ENCODE peak calls at places on chromosome 7, in seven cellular contexts. One of them, this sample, is unnamed.

GRCh38 chr7:129635300-129636029 is 23.9 kb downstream of the NRF1 start:
- DNase-seq in mucosa of gallbladder: peak
- DNase-seq in non-pigmented ciliary epithelial cell: peak
- DNase-seq in D341Med: peak
- DNase-seq in ovary: peak
- DNase-seq in activated CD4-positive, alpha-beta T cell treated with anti-CD3 and anti-CD28 coated beads for 24 hours: peak
- DNase-seq in stimulated activated CD4-positive, alpha-beta T cell treated with anti-CD3 and anti-CD28 coated beads, Interleukin-2, amount 100 ng/mL, for 48 hours: peak
- DNase-seq in this sample: peak

GRCh38 chr7:107208046-107208458 is 39.2 kb downstream of the HBP1 start:
- DNase-seq in mucosa of gallbladder: no peak
- DNase-seq in non-pigmented ciliary epithelial cell: no peak
- DNase-seq in D341Med: no peak
- DNase-seq in ovary: no peak
- DNase-seq in activated CD4-positive, alpha-beta T cell treated with anti-CD3 and anti-CD28 coated beads for 24 hours: no peak
- DNase-seq in stimulated activated CD4-positive, alpha-beta T cell treated with anti-CD3 and anti-CD28 coated beads, Interleukin-2, amount 100 ng/mL, for 48 hours: no peak
- DNase-seq in this sample: no peak

GRCh38 chr7:65448824-65449504 is 75.3 kb downstream of the ZNF92 start:
- DNase-seq in mucosa of gallbladder: no peak
- DNase-seq in non-pigmented ciliary epithelial cell: peak
- DNase-seq in D341Med: no peak
- DNase-seq in ovary: no peak
- DNase-seq in activated CD4-positive, alpha-beta T cell treated with anti-CD3 and anti-CD28 coated beads for 24 hours: no peak
- DNase-seq in stimulated activated CD4-positive, alpha-beta T cell treated with anti-CD3 and anti-CD28 coated beads, Interleukin-2, amount 100 ng/mL, for 48 hours: no peak
- DNase-seq in this sample: no peak

GRCh38 chr7:99035723-99036530 is 108.0 kb downstream of the SMURF1 start:
- DNase-seq in mucosa of gallbladder: no peak
- DNase-seq in non-pigmented ciliary epithelial cell: no peak
- DNase-seq in D341Med: no peak
- DNase-seq in ovary: no peak
- DNase-seq in activated CD4-positive, alpha-beta T cell treated with anti-CD3 and anti-CD28 coated beads for 24 hours: no peak
- DNase-seq in stimulated activated CD4-positive, alpha-beta T cell treated with anti-CD3 and anti-CD28 coated beads, Interleukin-2, amount 100 ng/mL, for 48 hours: no peak
- DNase-seq in this sample: no peak

GRCh38 chr7:152383341-152384234 is 52.2 kb downstream of the KMT2C start:
- DNase-seq in mucosa of gallbladder: no peak
- DNase-seq in non-pigmented ciliary epithelial cell: peak
- DNase-seq in D341Med: no peak
- DNase-seq in ovary: no peak
- DNase-seq in activated CD4-positive, alpha-beta T cell treated with anti-CD3 and anti-CD28 coated beads for 24 hours: no peak
- DNase-seq in stimulated activated CD4-positive, alpha-beta T cell treated with anti-CD3 and anti-CD28 coated beads, Interleukin-2, amount 100 ng/mL, for 48 hours: no peak
- DNase-seq in this sample: no peak

GRCh38 chr7:1990001-1990670 is 242.6 kb downstream of the MAD1L1 start:
- DNase-seq in mucosa of gallbladder: no peak
- DNase-seq in non-pigmented ciliary epithelial cell: no peak
- DNase-seq in D341Med: no peak
- DNase-seq in ovary: no peak
- DNase-seq in activated CD4-positive, alpha-beta T cell treated with anti-CD3 and anti-CD28 coated beads for 24 hours: no peak
- DNase-seq in stimulated activated CD4-positive, alpha-beta T cell treated with anti-CD3 and anti-CD28 coated beads, Interleukin-2, amount 100 ng/mL, for 48 hours: no peak
- DNase-seq in this sample: no peak

GRCh38 chr7:44189286-44189992 is at the start of gene GCK:
- DNase-seq in mucosa of gallbladder: no peak
- DNase-seq in non-pigmented ciliary epithelial cell: no peak
- DNase-seq in D341Med: no peak
- DNase-seq in ovary: no peak
- DNase-seq in activated CD4-positive, alpha-beta T cell treated with anti-CD3 and anti-CD28 coated beads for 24 hours: no peak
- DNase-seq in stimulated activated CD4-positive, alpha-beta T cell treated with anti-CD3 and anti-CD28 coated beads, Interleukin-2, amount 100 ng/mL, for 48 hours: no peak
- DNase-seq in this sample: no peak

GRCh38 chr7:8217200-8218068 is 44.5 kb downstream of the ICA1 start:
- DNase-seq in mucosa of gallbladder: no peak
- DNase-seq in non-pigmented ciliary epithelial cell: peak
- DNase-seq in D341Med: peak
- DNase-seq in ovary: no peak
- DNase-seq in activated CD4-positive, alpha-beta T cell treated with anti-CD3 and anti-CD28 coated beads for 24 hours: peak
- DNase-seq in stimulated activated CD4-positive, alpha-beta T cell treated with anti-CD3 and anti-CD28 coated beads, Interleukin-2, amount 100 ng/mL, for 48 hours: peak
- DNase-seq in this sample: peak

GRCh38 chr7:78716876-78717275 is 736.6 kb downstream of the MAGI2 start:
- DNase-seq in mucosa of gallbladder: no peak
- DNase-seq in non-pigmented ciliary epithelial cell: no peak
- DNase-seq in D341Med: no peak
- DNase-seq in ovary: no peak
- DNase-seq in activated CD4-positive, alpha-beta T cell treated with anti-CD3 and anti-CD28 coated beads for 24 hours: no peak
- DNase-seq in stimulated activated CD4-positive, alpha-beta T cell treated with anti-CD3 and anti-CD28 coated beads, Interleukin-2, amount 100 ng/mL, for 48 hours: no peak
- DNase-seq in this sample: no peak

GRCh38 chr7:44100458-44101303 is 3.5 kb upstream of the AEBP1 start:
- DNase-seq in mucosa of gallbladder: no peak
- DNase-seq in non-pigmented ciliary epithelial cell: no peak
- DNase-seq in D341Med: no peak
- DNase-seq in ovary: peak
- DNase-seq in activated CD4-positive, alpha-beta T cell treated with anti-CD3 and anti-CD28 coated beads for 24 hours: no peak
- DNase-seq in stimulated activated CD4-positive, alpha-beta T cell treated with anti-CD3 and anti-CD28 coated beads, Interleukin-2, amount 100 ng/mL, for 48 hours: no peak
- DNase-seq in this sample: no peak

GRCh38 chr7:48168159-48168558 is 3.1 kb upstream of the ABCA13 start:
- DNase-seq in mucosa of gallbladder: no peak
- DNase-seq in non-pigmented ciliary epithelial cell: peak
- DNase-seq in D341Med: no peak
- DNase-seq in ovary: no peak
- DNase-seq in activated CD4-positive, alpha-beta T cell treated with anti-CD3 and anti-CD28 coated beads for 24 hours: no peak
- DNase-seq in stimulated activated CD4-positive, alpha-beta T cell treated with anti-CD3 and anti-CD28 coated beads, Interleukin-2, amount 100 ng/mL, for 48 hours: no peak
- DNase-seq in this sample: no peak

GRCh38 chr7:132609906-132610520 is 33.7 kb upstream of the PLXNA4 start:
- DNase-seq in mucosa of gallbladder: no peak
- DNase-seq in non-pigmented ciliary epithelial cell: no peak
- DNase-seq in D341Med: no peak
- DNase-seq in ovary: no peak
- DNase-seq in activated CD4-positive, alpha-beta T cell treated with anti-CD3 and anti-CD28 coated beads for 24 hours: no peak
- DNase-seq in stimulated activated CD4-positive, alpha-beta T cell treated with anti-CD3 and anti-CD28 coated beads, Interleukin-2, amount 100 ng/mL, for 48 hours: no peak
- DNase-seq in this sample: no peak

GRCh38 chr7:102111758-102112119 is 174.9 kb upstream of the SH2B2 start:
- DNase-seq in mucosa of gallbladder: no peak
- DNase-seq in non-pigmented ciliary epithelial cell: no peak
- DNase-seq in D341Med: no peak
- DNase-seq in ovary: no peak
- DNase-seq in activated CD4-positive, alpha-beta T cell treated with anti-CD3 and anti-CD28 coated beads for 24 hours: no peak
- DNase-seq in stimulated activated CD4-positive, alpha-beta T cell treated with anti-CD3 and anti-CD28 coated beads, Interleukin-2, amount 100 ng/mL, for 48 hours: no peak
- DNase-seq in this sample: no peak

GRCh38 chr7:47538846-47539311 is 43.0 kb downstream of the TNS3 start:
- DNase-seq in mucosa of gallbladder: no peak
- DNase-seq in non-pigmented ciliary epithelial cell: no peak
- DNase-seq in D341Med: no peak
- DNase-seq in ovary: no peak
- DNase-seq in activated CD4-positive, alpha-beta T cell treated with anti-CD3 and anti-CD28 coated beads for 24 hours: no peak
- DNase-seq in stimulated activated CD4-positive, alpha-beta T cell treated with anti-CD3 and anti-CD28 coated beads, Interleukin-2, amount 100 ng/mL, for 48 hours: no peak
- DNase-seq in this sample: no peak

GRCh38 chr7:140214075-140214684 is 37.4 kb upstream of the KDM7A start:
- DNase-seq in mucosa of gallbladder: peak
- DNase-seq in non-pigmented ciliary epithelial cell: peak
- DNase-seq in D341Med: no peak
- DNase-seq in ovary: no peak
- DNase-seq in activated CD4-positive, alpha-beta T cell treated with anti-CD3 and anti-CD28 coated beads for 24 hours: no peak
- DNase-seq in stimulated activated CD4-positive, alpha-beta T cell treated with anti-CD3 and anti-CD28 coated beads, Interleukin-2, amount 100 ng/mL, for 48 hours: no peak
- DNase-seq in this sample: no peak

GRCh38 chr7:98293265-98293664 is 11.8 kb downstream of the BRI3 start:
- DNase-seq in mucosa of gallbladder: no peak
- DNase-seq in non-pigmented ciliary epithelial cell: no peak
- DNase-seq in D341Med: peak
- DNase-seq in ovary: no peak
- DNase-seq in activated CD4-positive, alpha-beta T cell treated with anti-CD3 and anti-CD28 coated beads for 24 hours: no peak
- DNase-seq in stimulated activated CD4-positive, alpha-beta T cell treated with anti-CD3 and anti-CD28 coated beads, Interleukin-2, amount 100 ng/mL, for 48 hours: no peak
- DNase-seq in this sample: no peak

GRCh38 chr7:3439333-3440030 is 138.4 kb downstream of the SDK1 start:
- DNase-seq in mucosa of gallbladder: no peak
- DNase-seq in non-pigmented ciliary epithelial cell: peak
- DNase-seq in D341Med: no peak
- DNase-seq in ovary: no peak
- DNase-seq in activated CD4-positive, alpha-beta T cell treated with anti-CD3 and anti-CD28 coated beads for 24 hours: no peak
- DNase-seq in stimulated activated CD4-positive, alpha-beta T cell treated with anti-CD3 and anti-CD28 coated beads, Interleukin-2, amount 100 ng/mL, for 48 hours: no peak
- DNase-seq in this sample: no peak

GRCh38 chr7:150949564-150949963 is 28.6 kb downstream of the KCNH2 start:
- DNase-seq in mucosa of gallbladder: no peak
- DNase-seq in non-pigmented ciliary epithelial cell: no peak
- DNase-seq in D341Med: no peak
- DNase-seq in ovary: no peak
- DNase-seq in activated CD4-positive, alpha-beta T cell treated with anti-CD3 and anti-CD28 coated beads for 24 hours: no peak
- DNase-seq in stimulated activated CD4-positive, alpha-beta T cell treated with anti-CD3 and anti-CD28 coated beads, Interleukin-2, amount 100 ng/mL, for 48 hours: no peak
- DNase-seq in this sample: no peak

GRCh38 chr7:134355925-134356324 is 39.2 kb upstream of the SLC35B4 start:
- DNase-seq in mucosa of gallbladder: peak
- DNase-seq in non-pigmented ciliary epithelial cell: no peak
- DNase-seq in D341Med: no peak
- DNase-seq in ovary: no peak
- DNase-seq in activated CD4-positive, alpha-beta T cell treated with anti-CD3 and anti-CD28 coated beads for 24 hours: no peak
- DNase-seq in stimulated activated CD4-positive, alpha-beta T cell treated with anti-CD3 and anti-CD28 coated beads, Interleukin-2, amount 100 ng/mL, for 48 hours: no peak
- DNase-seq in this sample: no peak

GRCh38 chr7:7438851-7439250 is 96.8 kb downstream of the COL28A1 start:
- DNase-seq in mucosa of gallbladder: no peak
- DNase-seq in non-pigmented ciliary epithelial cell: peak
- DNase-seq in D341Med: no peak
- DNase-seq in ovary: no peak
- DNase-seq in activated CD4-positive, alpha-beta T cell treated with anti-CD3 and anti-CD28 coated beads for 24 hours: no peak
- DNase-seq in stimulated activated CD4-positive, alpha-beta T cell treated with anti-CD3 and anti-CD28 coated beads, Interleukin-2, amount 100 ng/mL, for 48 hours: no peak
- DNase-seq in this sample: no peak

GRCh38 chr7:101066141-101066857 is 19.0 kb upstream of the TRIM56 start:
- DNase-seq in mucosa of gallbladder: no peak
- DNase-seq in non-pigmented ciliary epithelial cell: no peak
- DNase-seq in D341Med: peak
- DNase-seq in ovary: no peak
- DNase-seq in activated CD4-positive, alpha-beta T cell treated with anti-CD3 and anti-CD28 coated beads for 24 hours: no peak
- DNase-seq in stimulated activated CD4-positive, alpha-beta T cell treated with anti-CD3 and anti-CD28 coated beads, Interleukin-2, amount 100 ng/mL, for 48 hours: no peak
- DNase-seq in this sample: no peak

GRCh38 chr7:80357530-80357929 is 154.3 kb downstream of the GNAT3 start:
- DNase-seq in mucosa of gallbladder: no peak
- DNase-seq in non-pigmented ciliary epithelial cell: no peak
- DNase-seq in D341Med: no peak
- DNase-seq in ovary: no peak
- DNase-seq in activated CD4-positive, alpha-beta T cell treated with anti-CD3 and anti-CD28 coated beads for 24 hours: no peak
- DNase-seq in stimulated activated CD4-positive, alpha-beta T cell treated with anti-CD3 and anti-CD28 coated beads, Interleukin-2, amount 100 ng/mL, for 48 hours: no peak
- DNase-seq in this sample: no peak

GRCh38 chr7:94998951-94999350 is 91.6 kb downstream of the PPP1R9A start:
- DNase-seq in mucosa of gallbladder: no peak
- DNase-seq in non-pigmented ciliary epithelial cell: no peak
- DNase-seq in D341Med: no peak
- DNase-seq in ovary: no peak
- DNase-seq in activated CD4-positive, alpha-beta T cell treated with anti-CD3 and anti-CD28 coated beads for 24 hours: no peak
- DNase-seq in stimulated activated CD4-positive, alpha-beta T cell treated with anti-CD3 and anti-CD28 coated beads, Interleukin-2, amount 100 ng/mL, for 48 hours: no peak
- DNase-seq in this sample: no peak

GRCh38 chr7:143407296-143408246 is 1.1 kb downstream of the EPHA1 start:
- DNase-seq in mucosa of gallbladder: no peak
- DNase-seq in non-pigmented ciliary epithelial cell: no peak
- DNase-seq in D341Med: no peak
- DNase-seq in ovary: no peak
- DNase-seq in activated CD4-positive, alpha-beta T cell treated with anti-CD3 and anti-CD28 coated beads for 24 hours: no peak
- DNase-seq in stimulated activated CD4-positive, alpha-beta T cell treated with anti-CD3 and anti-CD28 coated beads, Interleukin-2, amount 100 ng/mL, for 48 hours: no peak
- DNase-seq in this sample: no peak

GRCh38 chr7:93890041-93890463 is 501 bp downstream of the TFPI2 start:
- DNase-seq in mucosa of gallbladder: peak
- DNase-seq in non-pigmented ciliary epithelial cell: no peak
- DNase-seq in D341Med: no peak
- DNase-seq in ovary: peak
- DNase-seq in activated CD4-positive, alpha-beta T cell treated with anti-CD3 and anti-CD28 coated beads for 24 hours: no peak
- DNase-seq in stimulated activated CD4-positive, alpha-beta T cell treated with anti-CD3 and anti-CD28 coated beads, Interleukin-2, amount 100 ng/mL, for 48 hours: no peak
- DNase-seq in this sample: no peak

This sample was measured in D721Med.